ENCODE peak calls at places on chromosome X, in five cellular contexts. One of them, this sample, is unnamed.
A peak's percentile ranks its signal among the peaks of the same experiment; 100 is the strongest.

GRCh38 chrX:32155044-32155638 is 1056.2 kb downstream of the DMD start:
- DNase-seq in activated CD4-positive, alpha-beta T cell treated with anti-CD3 and anti-CD28 coated beads for 48 hours: no peak
- DNase-seq in GM20000: no peak
- DNase-seq in NCI-H2171 treated with DMSO at 0.1 percent for 48 hours: no peak
- DNase-seq in activated gamma-delta T cell treated with Interleukin-2 at 50 U/mL for 16 hours: no peak
- DNase-seq in this sample: no peak

GRCh38 chrX:139126493-139126892 is 404.0 kb upstream of the F9 start:
- DNase-seq in activated gamma-delta T cell treated with Interleukin-2 at 50 U/mL for 16 hours: no peak
- DNase-seq in activated CD4-positive, alpha-beta T cell treated with anti-CD3 and anti-CD28 coated beads for 48 hours: peak; percentile 20
- DNase-seq in GM20000: peak; percentile 8
- DNase-seq in NCI-H2171 treated with DMSO at 0.1 percent for 48 hours: peak; percentile 0
- DNase-seq in this sample: no peak

GRCh38 chrX:133053854-133054565 is 42.9 kb downstream of the USP26 start:
- DNase-seq in activated gamma-delta T cell treated with Interleukin-2 at 50 U/mL for 16 hours: no peak
- DNase-seq in GM20000: no peak
- DNase-seq in NCI-H2171 treated with DMSO at 0.1 percent for 48 hours: no peak
- DNase-seq in activated CD4-positive, alpha-beta T cell treated with anti-CD3 and anti-CD28 coated beads for 48 hours: no peak
- DNase-seq in this sample: no peak

GRCh38 chrX:119273807-119274192 is 37.7 kb downstream of the PGRMC1 start:
- DNase-seq in GM20000: no peak
- DNase-seq in activated gamma-delta T cell treated with Interleukin-2 at 50 U/mL for 16 hours: no peak
- DNase-seq in activated CD4-positive, alpha-beta T cell treated with anti-CD3 and anti-CD28 coated beads for 48 hours: no peak
- DNase-seq in NCI-H2171 treated with DMSO at 0.1 percent for 48 hours: no peak
- DNase-seq in this sample: no peak

GRCh38 chrX:150548684-150549083 is 19.7 kb upstream of the MTM1 start:
- DNase-seq in NCI-H2171 treated with DMSO at 0.1 percent for 48 hours: no peak
- DNase-seq in activated CD4-positive, alpha-beta T cell treated with anti-CD3 and anti-CD28 coated beads for 48 hours: peak; percentile 28
- DNase-seq in activated gamma-delta T cell treated with Interleukin-2 at 50 U/mL for 16 hours: no peak
- DNase-seq in GM20000: no peak
- DNase-seq in this sample: no peak

GRCh38 chrX:130594453-130594916 is 192.7 kb downstream of the RBMX2 start:
- DNase-seq in GM20000: no peak
- DNase-seq in activated CD4-positive, alpha-beta T cell treated with anti-CD3 and anti-CD28 coated beads for 48 hours: no peak
- DNase-seq in activated gamma-delta T cell treated with Interleukin-2 at 50 U/mL for 16 hours: no peak
- DNase-seq in NCI-H2171 treated with DMSO at 0.1 percent for 48 hours: no peak
- DNase-seq in this sample: no peak

GRCh38 chrX:32530802-32531403 is 680.4 kb downstream of the DMD start:
- DNase-seq in activated gamma-delta T cell treated with Interleukin-2 at 50 U/mL for 16 hours: no peak
- DNase-seq in NCI-H2171 treated with DMSO at 0.1 percent for 48 hours: peak; percentile 5
- DNase-seq in activated CD4-positive, alpha-beta T cell treated with anti-CD3 and anti-CD28 coated beads for 48 hours: peak; percentile 6
- DNase-seq in GM20000: peak; percentile 3
- DNase-seq in this sample: no peak

GRCh38 chrX:11137543-11138139 is 26.5 kb downstream of the HCCS start:
- DNase-seq in activated CD4-positive, alpha-beta T cell treated with anti-CD3 and anti-CD28 coated beads for 48 hours: no peak
- DNase-seq in activated gamma-delta T cell treated with Interleukin-2 at 50 U/mL for 16 hours: no peak
- DNase-seq in GM20000: peak; percentile 30
- DNase-seq in NCI-H2171 treated with DMSO at 0.1 percent for 48 hours: no peak
- DNase-seq in this sample: peak; percentile 2

GRCh38 chrX:45762699-45763647 is 562.3 kb upstream of the DIPK2B start:
- DNase-seq in GM20000: no peak
- DNase-seq in activated gamma-delta T cell treated with Interleukin-2 at 50 U/mL for 16 hours: no peak
- DNase-seq in NCI-H2171 treated with DMSO at 0.1 percent for 48 hours: no peak
- DNase-seq in activated CD4-positive, alpha-beta T cell treated with anti-CD3 and anti-CD28 coated beads for 48 hours: no peak
- DNase-seq in this sample: no peak

GRCh38 chrX:11381464-11381863 is 88.3 kb downstream of the AMELX start:
- DNase-seq in activated gamma-delta T cell treated with Interleukin-2 at 50 U/mL for 16 hours: no peak
- DNase-seq in NCI-H2171 treated with DMSO at 0.1 percent for 48 hours: peak; percentile 20
- DNase-seq in GM20000: peak; percentile 2
- DNase-seq in activated CD4-positive, alpha-beta T cell treated with anti-CD3 and anti-CD28 coated beads for 48 hours: peak; percentile 5
- DNase-seq in this sample: no peak

GRCh38 chrX:152735860-152736511 is 2.4 kb downstream of the MAGEA12 start:
- DNase-seq in GM20000: no peak
- DNase-seq in NCI-H2171 treated with DMSO at 0.1 percent for 48 hours: no peak
- DNase-seq in activated CD4-positive, alpha-beta T cell treated with anti-CD3 and anti-CD28 coated beads for 48 hours: no peak
- DNase-seq in activated gamma-delta T cell treated with Interleukin-2 at 50 U/mL for 16 hours: no peak
- DNase-seq in this sample: no peak

GRCh38 chrX:4588893-4589292 is 875.4 kb upstream of the PRKX start:
- DNase-seq in activated gamma-delta T cell treated with Interleukin-2 at 50 U/mL for 16 hours: no peak
- DNase-seq in activated CD4-positive, alpha-beta T cell treated with anti-CD3 and anti-CD28 coated beads for 48 hours: no peak
- DNase-seq in NCI-H2171 treated with DMSO at 0.1 percent for 48 hours: no peak
- DNase-seq in GM20000: no peak
- DNase-seq in this sample: no peak

GRCh38 chrX:119790977-119791436 is 423 bp downstream of the RPL39 start:
- DNase-seq in activated CD4-positive, alpha-beta T cell treated with anti-CD3 and anti-CD28 coated beads for 48 hours: peak; percentile 55
- DNase-seq in GM20000: no peak
- DNase-seq in NCI-H2171 treated with DMSO at 0.1 percent for 48 hours: peak; percentile 21
- DNase-seq in activated gamma-delta T cell treated with Interleukin-2 at 50 U/mL for 16 hours: peak; percentile 13
- DNase-seq in this sample: no peak

GRCh38 chrX:46180258-46180687 is 364.9 kb downstream of the ZNF674 start:
- DNase-seq in activated CD4-positive, alpha-beta T cell treated with anti-CD3 and anti-CD28 coated beads for 48 hours: peak; percentile 7
- DNase-seq in NCI-H2171 treated with DMSO at 0.1 percent for 48 hours: peak; percentile 35
- DNase-seq in GM20000: no peak
- DNase-seq in activated gamma-delta T cell treated with Interleukin-2 at 50 U/mL for 16 hours: no peak
- DNase-seq in this sample: peak; percentile 32

GRCh38 chrX:72080150-72080549 is 51.6 kb downstream of the RTL5 start:
- DNase-seq in activated gamma-delta T cell treated with Interleukin-2 at 50 U/mL for 16 hours: no peak
- DNase-seq in NCI-H2171 treated with DMSO at 0.1 percent for 48 hours: no peak
- DNase-seq in GM20000: no peak
- DNase-seq in activated CD4-positive, alpha-beta T cell treated with anti-CD3 and anti-CD28 coated beads for 48 hours: no peak
- DNase-seq in this sample: no peak

GRCh38 chrX:110108381-110108796 is 105.5 kb downstream of the TMEM164 start:
- DNase-seq in NCI-H2171 treated with DMSO at 0.1 percent for 48 hours: no peak
- DNase-seq in activated gamma-delta T cell treated with Interleukin-2 at 50 U/mL for 16 hours: no peak
- DNase-seq in GM20000: no peak
- DNase-seq in activated CD4-positive, alpha-beta T cell treated with anti-CD3 and anti-CD28 coated beads for 48 hours: no peak
- DNase-seq in this sample: no peak

GRCh38 chrX:136272325-136272724 is 21.1 kb upstream of the MAP7D3 start:
- DNase-seq in activated gamma-delta T cell treated with Interleukin-2 at 50 U/mL for 16 hours: no peak
- DNase-seq in activated CD4-positive, alpha-beta T cell treated with anti-CD3 and anti-CD28 coated beads for 48 hours: no peak
- DNase-seq in NCI-H2171 treated with DMSO at 0.1 percent for 48 hours: no peak
- DNase-seq in GM20000: no peak
- DNase-seq in this sample: no peak

GRCh38 chrX:8404443-8404842 is 60.2 kb upstream of the VCX3B start:
- DNase-seq in NCI-H2171 treated with DMSO at 0.1 percent for 48 hours: no peak
- DNase-seq in activated CD4-positive, alpha-beta T cell treated with anti-CD3 and anti-CD28 coated beads for 48 hours: no peak
- DNase-seq in activated gamma-delta T cell treated with Interleukin-2 at 50 U/mL for 16 hours: no peak
- DNase-seq in GM20000: no peak
- DNase-seq in this sample: no peak

GRCh38 chrX:10986616-10987015 is 124.5 kb upstream of the HCCS start:
- DNase-seq in NCI-H2171 treated with DMSO at 0.1 percent for 48 hours: no peak
- DNase-seq in activated gamma-delta T cell treated with Interleukin-2 at 50 U/mL for 16 hours: no peak
- DNase-seq in GM20000: no peak
- DNase-seq in activated CD4-positive, alpha-beta T cell treated with anti-CD3 and anti-CD28 coated beads for 48 hours: no peak
- DNase-seq in this sample: no peak

GRCh38 chrX:19085975-19086772 is 36.1 kb downstream of the ADGRG2 start:
- DNase-seq in NCI-H2171 treated with DMSO at 0.1 percent for 48 hours: no peak
- DNase-seq in GM20000: no peak
- DNase-seq in activated CD4-positive, alpha-beta T cell treated with anti-CD3 and anti-CD28 coated beads for 48 hours: no peak
- DNase-seq in activated gamma-delta T cell treated with Interleukin-2 at 50 U/mL for 16 hours: no peak
- DNase-seq in this sample: no peak

GRCh38 chrX:133440797-133441163 is 25.5 kb upstream of the GPC4 start:
- DNase-seq in activated CD4-positive, alpha-beta T cell treated with anti-CD3 and anti-CD28 coated beads for 48 hours: no peak
- DNase-seq in activated gamma-delta T cell treated with Interleukin-2 at 50 U/mL for 16 hours: no peak
- DNase-seq in NCI-H2171 treated with DMSO at 0.1 percent for 48 hours: no peak
- DNase-seq in GM20000: no peak
- DNase-seq in this sample: no peak

GRCh38 chrX:43239356-43239755 is 416.7 kb upstream of the MAOA start:
- DNase-seq in activated gamma-delta T cell treated with Interleukin-2 at 50 U/mL for 16 hours: no peak
- DNase-seq in GM20000: no peak
- DNase-seq in NCI-H2171 treated with DMSO at 0.1 percent for 48 hours: no peak
- DNase-seq in activated CD4-positive, alpha-beta T cell treated with anti-CD3 and anti-CD28 coated beads for 48 hours: no peak
- DNase-seq in this sample: no peak

This sample was measured in KG1.